ENCODE peak calls at places on chromosomes 11 and 22, in four cellular contexts. One of them, this sample, is unnamed. For H3K36me3, the result is how much of the 10 kb centered on the place peaks cover.

GRCh38 chr11:87019582-87020271 is 18.0 kb upstream of the TMEM135 start:
- DNase-seq in HCT116: no peak
- DNase-seq in OCI-LY7: no peak
- DNase-seq in keratinocyte: no peak
- DNase-seq in this sample: no peak

GRCh38 chr22:50562523-50563409 is at the start of gene SYCE3:
- DNase-seq in HCT116: peak
- DNase-seq in OCI-LY7: peak
- DNase-seq in keratinocyte: peak
- DNase-seq in this sample: peak

GRCh38 chr11:6695377-6695776 is 12.2 kb upstream of the MRPL17 start:
- DNase-seq in HCT116: no peak
- DNase-seq in OCI-LY7: no peak
- DNase-seq in keratinocyte: no peak
- DNase-seq in this sample: no peak

GRCh38 chr11:4433852-4434251 is 15.2 kb upstream of the OR52K2 start:
- DNase-seq in HCT116: no peak
- DNase-seq in OCI-LY7: no peak
- DNase-seq in keratinocyte: no peak
- DNase-seq in this sample: no peak

GRCh38 chr11:65014146-65014960 is at the start of gene ARL2:
- DNase-seq in HCT116: no peak
- DNase-seq in OCI-LY7: no peak
- DNase-seq in keratinocyte: no peak
- DNase-seq in this sample: no peak

GRCh38 chr22:32165692-32166091 is 6.6 kb upstream of the C22orf42 start:
- DNase-seq in HCT116: no peak
- DNase-seq in OCI-LY7: no peak
- DNase-seq in keratinocyte: no peak
- DNase-seq in this sample: no peak

GRCh38 chr11:115051938-115052590 is 373.7 kb downstream of the NXPE2 start:
- DNase-seq in HCT116: no peak
- DNase-seq in OCI-LY7: no peak
- DNase-seq in keratinocyte: no peak
- DNase-seq in this sample: no peak

GRCh38 chr11:113997473-113997872 is 22.6 kb downstream of the HTR3A start:
- DNase-seq in HCT116: no peak
- DNase-seq in OCI-LY7: no peak
- DNase-seq in keratinocyte: no peak
- DNase-seq in this sample: no peak

GRCh38 chr11:73392108-73393010 is 16.2 kb downstream of the RELT start:
- DNase-seq in HCT116: no peak
- DNase-seq in OCI-LY7: no peak
- DNase-seq in keratinocyte: no peak
- DNase-seq in this sample: no peak

GRCh38 chr11:11577246-11577855 is 44.5 kb downstream of the GALNT18 start:
- DNase-seq in HCT116: no peak
- DNase-seq in OCI-LY7: no peak
- DNase-seq in keratinocyte: no peak
- DNase-seq in this sample: no peak

GRCh38 chr22:19818264-19819208 is 36.1 kb downstream of the GNB1L start:
- DNase-seq in HCT116: no peak
- DNase-seq in OCI-LY7: peak
- DNase-seq in keratinocyte: no peak
- DNase-seq in this sample: no peak

GRCh38 chr22:36009085-36009484 is 19.5 kb downstream of the RBFOX2 start:
- DNase-seq in HCT116: no peak
- DNase-seq in OCI-LY7: peak
- DNase-seq in keratinocyte: no peak
- DNase-seq in this sample: no peak

GRCh38 chr11:33151411-33151810 is 9.9 kb downstream of the CSTF3 start:
- DNase-seq in HCT116: no peak
- DNase-seq in OCI-LY7: no peak
- DNase-seq in keratinocyte: no peak
- DNase-seq in this sample: no peak

GRCh38 chr22:48919187-48919590 is 908.5 kb downstream of the BRD1 start:
- DNase-seq in HCT116: no peak
- DNase-seq in OCI-LY7: no peak
- DNase-seq in keratinocyte: no peak
- DNase-seq in this sample: no peak

GRCh38 chr11:133982901-133983300 is 26.1 kb upstream of the IGSF9B start:
- DNase-seq in HCT116: no peak
- DNase-seq in OCI-LY7: no peak
- DNase-seq in keratinocyte: no peak
- DNase-seq in this sample: no peak

GRCh38 chr11:75100314-75100713 is 3.6 kb upstream of the OR2AT4 start:
- DNase-seq in HCT116: no peak
- DNase-seq in OCI-LY7: peak
- DNase-seq in keratinocyte: no peak
- DNase-seq in this sample: peak

GRCh38 chr22:46031066-46031465 is 54.1 kb upstream of the WNT7B start:
- DNase-seq in HCT116: no peak
- DNase-seq in OCI-LY7: no peak
- DNase-seq in keratinocyte: no peak
- DNase-seq in this sample: no peak

GRCh38 chr22:37172266-37173245 is 15.5 kb downstream of the C1QTNF6 start:
- DNase-seq in HCT116: no peak
- DNase-seq in OCI-LY7: no peak
- DNase-seq in keratinocyte: no peak
- DNase-seq in this sample: no peak

GRCh38 chr11:112589132-112589531 is 328.5 kb upstream of the PLET1 start:
- DNase-seq in HCT116: no peak
- DNase-seq in OCI-LY7: no peak
- DNase-seq in keratinocyte: no peak
- DNase-seq in this sample: no peak

GRCh38 chr11:104462346-104462745 is 298.4 kb upstream of the PDGFD start:
- DNase-seq in HCT116: no peak
- DNase-seq in OCI-LY7: no peak
- DNase-seq in keratinocyte: no peak
- DNase-seq in this sample: no peak

GRCh38 chr11:17864478-17864941 is 129.9 kb downstream of the KCNC1 start:
- DNase-seq in HCT116: no peak
- DNase-seq in OCI-LY7: peak
- DNase-seq in keratinocyte: no peak
- DNase-seq in this sample: no peak

GRCh38 chr11:98564233-98564632 is 456.5 kb upstream of the CNTN5 start:
- DNase-seq in HCT116: no peak
- DNase-seq in OCI-LY7: no peak
- DNase-seq in keratinocyte: no peak
- DNase-seq in this sample: no peak

GRCh38 chr11:114447892-114448291 is 8.6 kb downstream of the REXO2 start:
- DNase-seq in HCT116: no peak
- DNase-seq in OCI-LY7: no peak
- DNase-seq in keratinocyte: no peak
- DNase-seq in this sample: no peak

GRCh38 chr22:20952544-20953341 is 14.3 kb upstream of the AIFM3 start:
- DNase-seq in HCT116: no peak
- DNase-seq in OCI-LY7: no peak
- DNase-seq in keratinocyte: no peak
- DNase-seq in this sample: no peak

GRCh38 chr22:19431641-19432091 is at the start of gene HIRA:
- DNase-seq in HCT116: peak
- DNase-seq in OCI-LY7: peak
- DNase-seq in keratinocyte: no peak
- DNase-seq in this sample: peak

GRCh38 chr11:76799061-76799804 is 16.1 kb downstream of the TSKU start:
- DNase-seq in HCT116: no peak
- DNase-seq in OCI-LY7: peak
- DNase-seq in keratinocyte: no peak
- DNase-seq in this sample: peak
- TF ChIP-seq CTCF in HCT116: peak
- TF ChIP-seq CTCF in OCI-LY7: peak
- TF ChIP-seq CTCF in keratinocyte: peak
- TF ChIP-seq CTCF in this sample: peak

GRCh38 chr22:39177456-39177775 is 24.9 kb upstream of the CBX7 start:
- DNase-seq in HCT116: no peak
- DNase-seq in OCI-LY7: no peak
- DNase-seq in keratinocyte: no peak
- DNase-seq in this sample: no peak

GRCh38 chr22:39177791-39178190 is 25.3 kb upstream of the CBX7 start:
- DNase-seq in HCT116: no peak
- DNase-seq in OCI-LY7: no peak
- DNase-seq in keratinocyte: no peak
- DNase-seq in this sample: no peak

GRCh38 chr22:39175127-39176066 is 22.9 kb upstream of the CBX7 start:
- DNase-seq in HCT116: no peak
- DNase-seq in OCI-LY7: no peak
- DNase-seq in keratinocyte: no peak
- DNase-seq in this sample: no peak

GRCh38 chr22:39176067-39176621 is 23.7 kb upstream of the CBX7 start:
- DNase-seq in HCT116: no peak
- DNase-seq in OCI-LY7: no peak
- DNase-seq in keratinocyte: no peak
- DNase-seq in this sample: no peak

GRCh38 chr22:39176673-39177455 is 24.4 kb upstream of the CBX7 start:
- DNase-seq in HCT116: no peak
- DNase-seq in OCI-LY7: no peak
- DNase-seq in keratinocyte: no peak
- DNase-seq in this sample: no peak
- H3K36me3 ChIP-seq in HCT116: under half
- H3K36me3 ChIP-seq in OCI-LY7: under half
- H3K36me3 ChIP-seq in keratinocyte: under half
- H3K36me3 ChIP-seq in this sample: under half

GRCh38 chr11:126214446-126215240 is 3.1 kb downstream of the FAM118B start:
- DNase-seq in HCT116: no peak
- DNase-seq in OCI-LY7: no peak
- DNase-seq in keratinocyte: no peak
- DNase-seq in this sample: no peak
- H3K4me3 ChIP-seq in HCT116: no peak
- H3K4me3 ChIP-seq in OCI-LY7: no peak
- H3K4me3 ChIP-seq in keratinocyte: no peak
- H3K4me3 ChIP-seq in this sample: no peak

DNA sequence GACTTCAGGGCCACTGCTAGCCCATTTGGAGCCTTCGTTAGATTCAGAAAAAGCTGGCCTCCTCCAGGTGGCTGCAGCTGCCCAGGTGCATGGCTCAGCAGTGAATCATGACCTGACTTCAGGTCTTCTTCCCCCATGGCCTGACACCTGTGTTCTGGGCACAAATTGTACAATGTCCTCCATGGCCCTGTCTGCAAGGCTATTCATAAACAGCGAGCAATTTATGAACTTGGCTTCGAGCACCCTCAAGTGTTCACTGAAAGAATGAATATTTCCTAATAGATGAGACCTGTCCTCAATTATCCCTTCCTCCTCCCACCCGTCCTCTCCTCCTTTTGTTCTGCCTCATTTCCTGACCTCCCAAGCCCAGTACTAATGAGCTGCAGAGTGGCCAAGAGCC is 12.2 kb upstream of the VPS37C start:
- DNase-seq in HCT116: no peak
- DNase-seq in OCI-LY7: peak
- DNase-seq in keratinocyte: no peak
- DNase-seq in this sample: no peak
- TF ChIP-seq CTCF in HCT116: no peak
- TF ChIP-seq CTCF in OCI-LY7: peak
- TF ChIP-seq CTCF in keratinocyte: no peak
- TF ChIP-seq CTCF in this sample: peak

GRCh38 chr11:59193741-59194140 is 19.0 kb downstream of the MPEG1 start:
- DNase-seq in HCT116: no peak
- DNase-seq in OCI-LY7: no peak
- DNase-seq in keratinocyte: no peak
- DNase-seq in this sample: no peak
- H3K36me3 ChIP-seq in HCT116: under half
- H3K36me3 ChIP-seq in OCI-LY7: under half
- H3K36me3 ChIP-seq in keratinocyte: under half
- H3K36me3 ChIP-seq in this sample: under half

DNA sequence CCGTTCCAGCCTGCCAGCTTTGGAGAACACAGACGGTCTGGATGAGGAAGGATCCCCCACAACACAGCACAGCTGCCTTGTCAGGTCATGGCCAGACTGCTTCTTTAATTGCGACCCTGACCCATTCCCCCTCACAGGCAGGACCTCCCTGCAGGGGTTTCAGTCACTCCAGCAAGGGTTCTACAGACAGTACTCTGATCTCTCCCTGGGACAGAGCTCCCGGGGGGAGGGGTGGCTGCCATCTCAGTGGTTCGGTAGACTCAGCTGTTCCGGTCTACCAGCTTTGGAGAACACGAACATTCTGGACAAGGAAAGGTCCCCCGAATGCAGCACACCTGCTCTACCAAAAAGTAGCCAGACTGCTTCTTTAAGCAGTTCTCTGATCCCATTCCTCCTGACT is 173.4 kb downstream of the TTC28 start:
- DNase-seq in HCT116: no peak
- DNase-seq in OCI-LY7: no peak
- DNase-seq in keratinocyte: no peak
- DNase-seq in this sample: no peak
- H3K4me3 ChIP-seq in HCT116: no peak
- H3K4me3 ChIP-seq in OCI-LY7: no peak
- H3K4me3 ChIP-seq in keratinocyte: no peak
- H3K4me3 ChIP-seq in this sample: no peak

DNA sequence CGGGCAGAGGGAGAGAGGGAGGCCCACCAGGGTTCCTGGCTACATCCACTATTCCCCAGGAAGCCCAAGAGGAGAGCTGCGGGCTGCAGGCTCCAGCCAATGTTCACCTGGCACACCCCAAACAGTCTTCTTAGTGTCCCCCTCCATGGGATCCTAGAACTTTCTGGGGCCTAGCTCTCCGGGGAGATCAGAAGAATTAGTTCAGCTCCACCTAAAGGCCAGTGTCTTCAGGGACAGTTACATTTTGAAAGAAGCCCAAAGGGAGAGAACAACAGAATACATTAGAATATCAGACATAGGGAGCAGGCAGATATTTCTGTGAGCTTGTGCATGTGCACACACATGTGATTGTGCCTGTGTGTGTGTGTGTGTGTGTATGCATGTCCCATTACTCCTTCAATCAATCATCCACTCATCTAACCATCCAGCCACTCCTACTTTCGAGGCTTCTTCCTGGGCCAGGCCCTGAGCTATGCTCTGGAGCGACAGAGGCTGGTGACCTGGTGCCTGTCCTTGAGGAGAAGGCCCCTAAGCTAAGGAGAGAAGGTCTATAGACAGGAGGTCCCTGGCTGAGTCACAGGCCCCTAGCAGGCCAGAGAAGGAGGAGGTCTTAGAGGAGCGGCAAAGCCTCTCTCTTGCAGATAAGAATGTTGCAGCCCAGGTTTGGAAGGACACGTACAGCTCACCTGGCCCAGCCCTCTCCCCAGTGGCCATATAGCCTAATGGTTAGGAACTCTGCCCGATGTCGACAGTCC is 165.5 kb downstream of the DSCAML1 start:
- DNase-seq in HCT116: no peak
- DNase-seq in OCI-LY7: no peak
- DNase-seq in keratinocyte: no peak
- DNase-seq in this sample: no peak
- TF ChIP-seq CTCF in HCT116: no peak
- TF ChIP-seq CTCF in OCI-LY7: no peak
- TF ChIP-seq CTCF in keratinocyte: no peak
- TF ChIP-seq CTCF in this sample: no peak

GRCh38 chr11:46886211-46886610 is 32.1 kb downstream of the LRP4 start:
- DNase-seq in HCT116: no peak
- DNase-seq in OCI-LY7: no peak
- DNase-seq in keratinocyte: no peak
- DNase-seq in this sample: no peak
- H3K36me3 ChIP-seq in HCT116: under half
- H3K36me3 ChIP-seq in OCI-LY7: half or more
- H3K36me3 ChIP-seq in keratinocyte: under half
- H3K36me3 ChIP-seq in this sample: under half